ENCODE peak calls at places on chromosomes 6 and 20, in eight cellular contexts. E, B, P, L, Q, Y, W and C are unnamed samples.

GRCh38 chr6:111829581-111829980 is 43.7 kb downstream of the FYN start:
- DNase-seq in E (no peak), P (no peak), B (no peak), Y (no peak), W (no peak), Q (no peak), L (no peak), C (no peak)

GRCh38 chr6:37566209-37566859 is 66.6 kb upstream of the CCDC167 start:
- DNase-seq in B (peak), L (peak), P (no peak), E (peak), Q (peak), Y (peak), W (peak), C (peak)

GRCh38 chr6:33781105-33781975 is 7.6 kb downstream of the LEMD2 start:
- DNase-seq in E (no peak), P (no peak), Q (no peak), Y (no peak), B (no peak), W (no peak), L (peak), C (no peak)

GRCh38 chr20:58048096-58048702 is 180.3 kb downstream of the ANKRD60 start:
- DNase-seq in W (no peak), E (no peak), P (no peak), Y (no peak), B (no peak), Q (no peak), L (peak), C (no peak)

GRCh38 chr6:69980624-69981023 is 114.3 kb downstream of the COL19A1 start:
- DNase-seq in B (no peak), Y (no peak), W (no peak), E (no peak), P (no peak), Q (no peak), L (peak), C (no peak)

GRCh38 chr6:48141975-48142374 is 31.0 kb upstream of the PTCHD4 start:
- DNase-seq in P (no peak), B (no peak), L (no peak), E (no peak), W (no peak), Q (no peak), Y (no peak), C (no peak)

GRCh38 chr6:106087548-106088325 is 1.6 kb downstream of the PRDM1 start:
- DNase-seq in Y (no peak), E (no peak), Q (no peak), B (no peak), L (no peak), W (no peak), P (no peak), C (no peak)

GRCh38 chr6:14881399-14881798 is 364.5 kb upstream of the JARID2 start:
- DNase-seq in E (no peak), P (no peak), B (no peak), L (peak), W (no peak), Q (no peak), Y (no peak), C (no peak)

GRCh38 chr6:158911746-158912158 is 88.2 kb downstream of the RSPH3 start:
- DNase-seq in Y (peak), E (no peak), L (peak), B (no peak), W (peak), Q (no peak), P (peak), C (no peak)

GRCh38 chr6:116764961-116765841 is at the start of gene FAM162B:
- DNase-seq in W (no peak), Y (no peak), E (peak), L (peak), B (no peak), P (no peak), Q (no peak), C (no peak)

GRCh38 chr6:90294614-90294988 is 2.0 kb downstream of the BACH2 start:
- DNase-seq in B (peak), W (no peak), E (no peak), P (no peak), Q (no peak), L (no peak), Y (no peak), C (peak)

GRCh38 chr20:8094415-8094818 is 37.6 kb upstream of the PLCB1 start:
- DNase-seq in W (peak), E (peak), P (peak), L (peak), B (no peak), Q (no peak), Y (no peak), C (no peak)

GRCh38 chr20:35306931-35307517 is 14.8 kb upstream of the FAM83C start:
- DNase-seq in Y (peak), L (peak), E (peak), P (no peak), Q (no peak), W (peak), B (no peak), C (no peak)

GRCh38 chr6:34151321-34152041 is 5.6 kb upstream of the GRM4 start:
- DNase-seq in Y (no peak), E (no peak), Q (no peak), W (no peak), L (peak), B (no peak), P (no peak), C (no peak)